ENCODE peak calls at places on chromosome 20, in six cellular contexts. B, D, S, W, Q and P are unnamed samples.
A peak's percentile ranks its signal among the peaks of the same experiment; 100 is the strongest.

GRCh38 chr20:53994088-53994487 is 76.3 kb downstream of the BCAS1 start:
- DNase-seq in Q (no peak), D (no peak), W (no peak), B (no peak), S (no peak), P (no peak)

GRCh38 chr20:50198211-50198666 is 7.6 kb downstream of the CEBPB start:
- DNase-seq in D (no peak), Q (no peak), B (no peak), S (peak; percentile 64), W (no peak), P (no peak)

GRCh38 chr20:3843490-3843889 is 3.1 kb upstream of the MAVS start:
- DNase-seq in D (peak; percentile 35), W (no peak), S (no peak), Q (peak; percentile 27), B (no peak), P (no peak)

GRCh38 chr20:22383156-22383555 is 201.2 kb downstream of the FOXA2 start:
- DNase-seq in S (no peak), D (no peak), B (no peak), W (no peak), Q (no peak), P (no peak)

GRCh38 chr20:64100946-64101688 is 6.2 kb downstream of the NPBWR2 start:
- DNase-seq in W (no peak), D (no peak), B (no peak), S (no peak), Q (no peak), P (no peak)

GRCh38 chr20:33540427-33540826 is 50.5 kb downstream of the CBFA2T2 start:
- DNase-seq in B (no peak), Q (no peak), D (no peak), W (no peak), S (no peak), P (no peak)

GRCh38 chr20:50274570-50275430 is 84.2 kb downstream of the CEBPB start:
- DNase-seq in B (no peak), W (no peak), Q (no peak), D (no peak), S (no peak), P (no peak)

GRCh38 chr20:6074784-6075183 is 20.9 kb upstream of the LRRN4 start:
- DNase-seq in D (no peak), B (no peak), Q (no peak), W (no peak), S (no peak), P (no peak)